ENCODE peak calls at places on chromosomes 16 and 17, in five cellular contexts. One of them, this sample, is unnamed.

GRCh38 chr17:34464812-34465211 is 101.8 kb upstream of the CCL1 start:
- DNase-seq in cardiac fibroblast: no peak
- DNase-seq in right lobe of liver: no peak
- DNase-seq in AG04450: no peak
- DNase-seq in suprapubic skin: no peak
- DNase-seq in this sample: no peak

GRCh38 chr17:14276535-14277250 is 24.2 kb upstream of the HS3ST3B1 start:
- DNase-seq in right lobe of liver: no peak
- DNase-seq in cardiac fibroblast: no peak
- DNase-seq in AG04450: no peak
- DNase-seq in suprapubic skin: no peak
- DNase-seq in this sample: no peak

GRCh38 chr17:226108-226772 is 44.8 kb upstream of the DOC2B start:
- DNase-seq in AG04450: no peak
- DNase-seq in right lobe of liver: peak
- DNase-seq in suprapubic skin: peak
- DNase-seq in cardiac fibroblast: no peak
- DNase-seq in this sample: no peak

GRCh38 chr17:32274101-32274500 is 8.5 kb downstream of the RHBDL3 start:
- DNase-seq in right lobe of liver: no peak
- DNase-seq in cardiac fibroblast: no peak
- DNase-seq in suprapubic skin: no peak
- DNase-seq in AG04450: no peak
- DNase-seq in this sample: no peak

GRCh38 chr17:43020030-43020621 is 2.1 kb downstream of the VAT1 start:
- DNase-seq in cardiac fibroblast: peak
- DNase-seq in suprapubic skin: no peak
- DNase-seq in right lobe of liver: peak
- DNase-seq in AG04450: no peak
- DNase-seq in this sample: no peak

GRCh38 chr16:23858496-23859062 is 22.8 kb downstream of the PRKCB start:
- DNase-seq in cardiac fibroblast: no peak
- DNase-seq in right lobe of liver: no peak
- DNase-seq in suprapubic skin: no peak
- DNase-seq in AG04450: no peak
- DNase-seq in this sample: no peak

GRCh38 chr17:78748730-78749317 is 33.2 kb downstream of the CYTH1 start:
- DNase-seq in right lobe of liver: peak
- DNase-seq in cardiac fibroblast: peak
- DNase-seq in suprapubic skin: peak
- DNase-seq in AG04450: no peak
- DNase-seq in this sample: no peak

GRCh38 chr17:16304832-16305231 is 48.4 kb downstream of the CENPV start:
- DNase-seq in AG04450: no peak
- DNase-seq in cardiac fibroblast: peak
- DNase-seq in suprapubic skin: no peak
- DNase-seq in right lobe of liver: no peak
- DNase-seq in this sample: no peak

GRCh38 chr17:42266918-42267766 is 9.0 kb downstream of the STAT5B start:
- DNase-seq in cardiac fibroblast: peak
- DNase-seq in suprapubic skin: no peak
- DNase-seq in AG04450: peak
- DNase-seq in right lobe of liver: no peak
- DNase-seq in this sample: no peak

GRCh38 chr17:67842648-67843047 is 17.3 kb downstream of the BPTF start:
- DNase-seq in cardiac fibroblast: no peak
- DNase-seq in AG04450: no peak
- DNase-seq in suprapubic skin: no peak
- DNase-seq in right lobe of liver: no peak
- DNase-seq in this sample: no peak

GRCh38 chr17:10292057-10292931 is 80.5 kb downstream of the MYH13 start:
- DNase-seq in suprapubic skin: no peak
- DNase-seq in AG04450: no peak
- DNase-seq in cardiac fibroblast: peak
- DNase-seq in right lobe of liver: no peak
- DNase-seq in this sample: no peak

GRCh38 chr17:57739402-57740224 is 5.5 kb downstream of the CCDC182 start:
- DNase-seq in right lobe of liver: no peak
- DNase-seq in suprapubic skin: no peak
- DNase-seq in AG04450: no peak
- DNase-seq in cardiac fibroblast: peak
- DNase-seq in this sample: no peak
- TF ChIP-seq CTCF in right lobe of liver: peak
- TF ChIP-seq CTCF in suprapubic skin: peak
- TF ChIP-seq CTCF in AG04450: peak
- TF ChIP-seq CTCF in cardiac fibroblast: peak
- TF ChIP-seq CTCF in this sample: no peak

GRCh38 chr17:49472527-49472926 is 22.6 kb upstream of the NGFR start:
- DNase-seq in right lobe of liver: no peak
- DNase-seq in cardiac fibroblast: no peak
- DNase-seq in suprapubic skin: no peak
- DNase-seq in AG04450: no peak
- DNase-seq in this sample: no peak

GRCh38 chr17:49471769-49472168 is 23.3 kb upstream of the NGFR start:
- DNase-seq in right lobe of liver: no peak
- DNase-seq in suprapubic skin: no peak
- DNase-seq in cardiac fibroblast: no peak
- DNase-seq in AG04450: no peak
- DNase-seq in this sample: no peak

GRCh38 chr17:49468827-49469385 is 26.2 kb upstream of the NGFR start:
- DNase-seq in AG04450: no peak
- DNase-seq in cardiac fibroblast: peak
- DNase-seq in right lobe of liver: no peak
- DNase-seq in suprapubic skin: no peak
- DNase-seq in this sample: no peak

GRCh38 chr17:49469831-49470568 is 25.1 kb upstream of the NGFR start:
- DNase-seq in AG04450: no peak
- DNase-seq in right lobe of liver: no peak
- DNase-seq in suprapubic skin: no peak
- DNase-seq in cardiac fibroblast: no peak
- DNase-seq in this sample: no peak

GRCh38 chr17:49471089-49471683 is 23.9 kb upstream of the NGFR start:
- DNase-seq in suprapubic skin: no peak
- DNase-seq in AG04450: no peak
- DNase-seq in cardiac fibroblast: peak
- DNase-seq in right lobe of liver: no peak
- DNase-seq in this sample: no peak
- TF ChIP-seq CTCF in suprapubic skin: no peak
- TF ChIP-seq CTCF in AG04450: no peak
- TF ChIP-seq CTCF in cardiac fibroblast: no peak
- TF ChIP-seq CTCF in right lobe of liver: no peak
- TF ChIP-seq CTCF in this sample: no peak

GRCh38 chr16:80931661-80931984 is 75.1 kb downstream of the CMC2 start:
- DNase-seq in AG04450: no peak
- DNase-seq in suprapubic skin: no peak
- DNase-seq in cardiac fibroblast: no peak
- DNase-seq in right lobe of liver: no peak
- DNase-seq in this sample: no peak

GRCh38 chr16:80936410-80936809 is 70.3 kb downstream of the CMC2 start:
- DNase-seq in cardiac fibroblast: peak
- DNase-seq in suprapubic skin: no peak
- DNase-seq in AG04450: no peak
- DNase-seq in right lobe of liver: no peak
- DNase-seq in this sample: no peak

GRCh38 chr16:80935691-80936090 is 71.0 kb downstream of the CMC2 start:
- DNase-seq in cardiac fibroblast: no peak
- DNase-seq in right lobe of liver: no peak
- DNase-seq in suprapubic skin: no peak
- DNase-seq in AG04450: no peak
- DNase-seq in this sample: no peak

GRCh38 chr16:80932725-80933124 is 74.0 kb downstream of the CMC2 start:
- DNase-seq in suprapubic skin: no peak
- DNase-seq in AG04450: no peak
- DNase-seq in right lobe of liver: peak
- DNase-seq in cardiac fibroblast: peak
- DNase-seq in this sample: no peak

DNA sequence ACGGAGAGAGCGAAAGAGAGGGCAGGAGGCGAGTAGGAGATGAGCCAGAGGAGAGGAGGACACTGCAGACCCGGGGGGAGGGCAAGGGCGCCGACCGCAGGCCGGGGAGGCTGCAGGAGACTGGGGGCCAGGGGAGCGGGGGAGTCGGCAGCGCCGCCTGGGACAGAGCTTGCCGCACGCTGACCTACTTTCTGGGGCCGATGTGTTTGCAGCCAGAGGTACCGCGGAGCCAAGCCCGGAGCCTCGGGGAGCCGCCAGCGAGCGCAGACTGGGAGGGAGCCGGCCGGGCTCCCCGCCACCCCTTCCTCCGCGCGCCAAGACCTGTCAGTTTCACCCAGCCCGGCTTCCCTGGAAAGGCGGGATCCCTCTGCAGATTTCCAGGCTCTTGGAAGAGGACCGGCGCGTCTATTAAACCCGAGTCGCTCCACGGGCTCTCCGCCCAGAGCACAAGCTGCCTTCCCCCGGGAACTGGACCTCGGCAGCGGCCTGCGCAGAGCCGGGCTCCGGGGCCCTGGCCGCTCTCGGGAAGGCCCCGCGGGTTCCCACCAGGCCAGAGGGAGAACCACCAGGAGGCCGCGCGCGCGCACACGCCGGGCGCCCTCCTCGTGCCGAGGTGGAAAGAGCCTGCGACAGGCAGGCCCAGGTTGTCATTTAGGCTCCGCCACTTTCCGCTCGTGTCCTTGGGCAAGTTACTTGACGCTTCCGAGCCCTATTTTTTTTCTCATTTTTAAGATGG is 74.5 kb downstream of the CMC2 start:
- DNase-seq in right lobe of liver: peak
- DNase-seq in AG04450: no peak
- DNase-seq in suprapubic skin: peak
- DNase-seq in cardiac fibroblast: peak
- DNase-seq in this sample: no peak
- TF ChIP-seq CTCF in right lobe of liver: no peak
- TF ChIP-seq CTCF in AG04450: peak
- TF ChIP-seq CTCF in suprapubic skin: no peak
- TF ChIP-seq CTCF in cardiac fibroblast: peak
- TF ChIP-seq CTCF in this sample: no peak

DNA sequence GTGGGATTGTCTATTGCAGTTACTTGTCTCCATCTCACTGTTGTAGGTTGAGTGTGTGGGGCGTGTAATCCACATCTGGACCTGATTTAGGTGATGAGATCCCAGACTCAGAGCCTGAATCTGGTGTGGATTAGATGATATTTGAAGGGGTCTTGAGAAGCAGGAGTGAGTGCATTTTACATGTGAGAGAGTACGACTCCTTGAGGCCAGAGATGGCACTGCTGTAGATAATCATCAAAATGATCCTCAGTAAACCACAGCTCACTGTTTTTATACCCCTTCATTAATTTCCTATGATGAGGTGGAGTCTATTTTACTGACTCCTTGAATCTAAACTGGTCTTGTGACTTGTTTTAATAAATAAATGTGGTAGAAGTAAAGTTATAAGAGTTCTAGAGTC is 732.5 kb downstream of the KCNJ2 start:
- DNase-seq in suprapubic skin: no peak
- DNase-seq in AG04450: no peak
- DNase-seq in right lobe of liver: no peak
- DNase-seq in cardiac fibroblast: no peak
- DNase-seq in this sample: no peak
- TF ChIP-seq CTCF in suprapubic skin: no peak
- TF ChIP-seq CTCF in AG04450: no peak
- TF ChIP-seq CTCF in right lobe of liver: no peak
- TF ChIP-seq CTCF in cardiac fibroblast: no peak
- TF ChIP-seq CTCF in this sample: no peak

DNA sequence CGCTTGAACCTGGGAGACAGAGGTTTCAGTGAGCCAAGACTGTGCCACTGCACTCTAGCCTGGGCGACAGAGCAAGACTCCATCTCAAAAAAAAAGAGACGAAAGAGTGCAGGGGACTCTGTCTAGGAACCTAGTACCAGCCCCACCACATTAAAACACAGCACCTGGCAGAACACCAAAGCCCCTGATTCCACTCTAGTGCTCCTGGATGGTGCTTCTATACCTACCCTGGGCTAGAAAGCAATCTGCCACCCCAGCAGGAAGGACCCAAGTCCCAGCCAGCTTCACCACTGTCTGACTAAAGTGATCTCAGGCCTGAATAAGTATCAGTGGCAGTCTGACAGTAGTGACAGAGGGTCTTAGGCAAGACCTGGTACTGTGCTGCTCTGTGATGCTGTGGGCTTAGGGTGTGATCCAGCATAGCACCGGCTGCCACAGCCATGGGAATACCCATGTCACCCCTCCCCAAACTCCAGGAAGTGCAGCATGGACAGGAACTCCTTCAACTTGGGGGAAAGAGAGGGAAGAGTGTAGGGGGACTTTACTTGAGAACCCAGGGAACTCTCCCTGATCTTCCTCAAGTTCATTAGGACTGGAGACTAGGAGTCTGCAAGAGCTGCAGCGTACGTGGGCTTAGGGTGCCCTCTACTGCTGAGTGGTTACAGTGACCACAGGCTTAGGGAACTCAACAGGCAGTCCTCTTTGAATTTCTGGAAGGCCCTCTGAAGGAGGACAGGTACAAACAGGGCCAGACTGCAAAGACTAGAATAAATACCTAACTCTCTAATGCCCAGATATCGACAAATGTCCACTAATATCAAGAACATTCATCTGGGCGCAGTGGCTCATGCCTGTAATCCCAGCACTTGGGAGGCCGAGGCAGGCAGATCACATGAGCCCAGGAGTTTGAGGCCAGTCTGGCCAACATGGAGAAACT is 30.0 kb upstream of the RNF43 start:
- DNase-seq in right lobe of liver: peak
- DNase-seq in AG04450: peak
- DNase-seq in suprapubic skin: no peak
- DNase-seq in cardiac fibroblast: peak
- DNase-seq in this sample: peak
- TF ChIP-seq CTCF in right lobe of liver: peak
- TF ChIP-seq CTCF in AG04450: peak
- TF ChIP-seq CTCF in suprapubic skin: peak
- TF ChIP-seq CTCF in cardiac fibroblast: peak
- TF ChIP-seq CTCF in this sample: no peak

DNA sequence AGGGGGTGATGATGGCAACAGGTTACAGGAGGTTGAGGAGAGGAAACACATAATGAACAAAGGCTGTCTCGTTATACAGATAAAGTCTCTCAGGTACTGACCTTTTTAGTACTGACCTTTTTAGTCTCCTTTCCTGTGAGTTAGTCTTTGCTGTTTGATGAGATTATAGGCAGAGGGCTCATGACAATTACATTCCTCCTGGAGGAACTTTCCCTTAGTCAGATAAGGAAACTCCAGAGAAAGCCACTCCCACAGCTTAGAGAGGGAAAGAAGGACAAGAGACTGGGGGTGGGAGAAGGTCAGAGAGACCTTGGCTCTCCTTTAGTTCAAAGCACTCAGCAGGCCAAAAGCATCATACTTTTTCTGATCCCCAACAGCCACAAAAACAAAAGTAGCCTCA is 15.3 kb upstream of the PSMD7 start:
- DNase-seq in right lobe of liver: no peak
- DNase-seq in cardiac fibroblast: no peak
- DNase-seq in AG04450: no peak
- DNase-seq in suprapubic skin: no peak
- DNase-seq in this sample: no peak
- TF ChIP-seq CTCF in right lobe of liver: no peak
- TF ChIP-seq CTCF in cardiac fibroblast: no peak
- TF ChIP-seq CTCF in AG04450: no peak
- TF ChIP-seq CTCF in suprapubic skin: no peak
- TF ChIP-seq CTCF in this sample: no peak